ENCODE peak calls at places on chromosomes 11 and 22, in nine cellular contexts. One of them, this sample, is unnamed. For H3K36me3, the result is how much of the 10 kb centered on the place peaks cover.

GRCh38 chr11:125423247-125423849 is 72.7 kb downstream of the FEZ1 start:
- DNase-seq in neural progenitor cell: no peak
- DNase-seq in HCT116: peak
- DNase-seq in uterus: no peak
- DNase-seq in IMR-90: no peak
- DNase-seq in ascending aorta: no peak
- DNase-seq in CD8-positive, alpha-beta T cell: no peak
- DNase-seq in sigmoid colon: no peak
- DNase-seq in fibroblast of lung: no peak
- DNase-seq in this sample: no peak

GRCh38 chr22:47056361-47056760 is 293.9 kb downstream of the TBC1D22A start:
- DNase-seq in neural progenitor cell: no peak
- DNase-seq in HCT116: no peak
- DNase-seq in uterus: no peak
- DNase-seq in IMR-90: no peak
- DNase-seq in ascending aorta: no peak
- DNase-seq in CD8-positive, alpha-beta T cell: no peak
- DNase-seq in sigmoid colon: peak
- DNase-seq in fibroblast of lung: no peak
- DNase-seq in this sample: no peak

GRCh38 chr22:20494978-20495860 is at the start of gene KLHL22:
- DNase-seq in neural progenitor cell: no peak
- DNase-seq in HCT116: no peak
- DNase-seq in uterus: peak
- DNase-seq in IMR-90: peak
- DNase-seq in ascending aorta: no peak
- DNase-seq in CD8-positive, alpha-beta T cell: no peak
- DNase-seq in sigmoid colon: peak
- DNase-seq in fibroblast of lung: peak
- DNase-seq in this sample: peak

GRCh38 chr11:1619449-1619848 is 2.5 kb downstream of the KRTAP5-4 start:
- DNase-seq in neural progenitor cell: no peak
- DNase-seq in HCT116: no peak
- DNase-seq in uterus: no peak
- DNase-seq in IMR-90: peak
- DNase-seq in ascending aorta: no peak
- DNase-seq in CD8-positive, alpha-beta T cell: no peak
- DNase-seq in sigmoid colon: peak
- DNase-seq in fibroblast of lung: no peak
- DNase-seq in this sample: no peak

GRCh38 chr11:33402066-33402465 is 144.9 kb downstream of the HIPK3 start:
- DNase-seq in neural progenitor cell: no peak
- DNase-seq in HCT116: no peak
- DNase-seq in uterus: no peak
- DNase-seq in IMR-90: no peak
- DNase-seq in ascending aorta: no peak
- DNase-seq in CD8-positive, alpha-beta T cell: no peak
- DNase-seq in sigmoid colon: no peak
- DNase-seq in fibroblast of lung: no peak
- DNase-seq in this sample: no peak

GRCh38 chr11:68632802-68633201 is 51.5 kb upstream of the GAL start:
- DNase-seq in neural progenitor cell: peak
- DNase-seq in HCT116: peak
- DNase-seq in uterus: no peak
- DNase-seq in IMR-90: peak
- DNase-seq in ascending aorta: no peak
- DNase-seq in CD8-positive, alpha-beta T cell: peak
- DNase-seq in sigmoid colon: no peak
- DNase-seq in fibroblast of lung: peak
- DNase-seq in this sample: peak

GRCh38 chr11:107549253-107549953 is 16.1 kb downstream of the ALKBH8 start:
- DNase-seq in neural progenitor cell: peak
- DNase-seq in HCT116: no peak
- DNase-seq in uterus: no peak
- DNase-seq in IMR-90: peak
- DNase-seq in ascending aorta: no peak
- DNase-seq in CD8-positive, alpha-beta T cell: no peak
- DNase-seq in sigmoid colon: no peak
- DNase-seq in fibroblast of lung: no peak
- DNase-seq in this sample: no peak

GRCh38 chr22:31490496-31490925 is 869 bp upstream of the EIF4ENIF1 start:
- DNase-seq in neural progenitor cell: peak
- DNase-seq in HCT116: peak
- DNase-seq in uterus: peak
- DNase-seq in IMR-90: peak
- DNase-seq in ascending aorta: peak
- DNase-seq in CD8-positive, alpha-beta T cell: peak
- DNase-seq in sigmoid colon: peak
- DNase-seq in fibroblast of lung: peak
- DNase-seq in this sample: peak

GRCh38 chr11:102722804-102723203 is 1.9 kb downstream of the MMP8 start:
- DNase-seq in neural progenitor cell: no peak
- DNase-seq in HCT116: no peak
- DNase-seq in uterus: no peak
- DNase-seq in IMR-90: no peak
- DNase-seq in ascending aorta: no peak
- DNase-seq in CD8-positive, alpha-beta T cell: no peak
- DNase-seq in sigmoid colon: no peak
- DNase-seq in fibroblast of lung: no peak
- DNase-seq in this sample: no peak

GRCh38 chr11:82003671-82004148 is 730.0 kb downstream of the FAM181B start:
- DNase-seq in neural progenitor cell: no peak
- DNase-seq in HCT116: no peak
- DNase-seq in uterus: no peak
- DNase-seq in IMR-90: no peak
- DNase-seq in ascending aorta: no peak
- DNase-seq in CD8-positive, alpha-beta T cell: no peak
- DNase-seq in sigmoid colon: no peak
- DNase-seq in fibroblast of lung: peak
- DNase-seq in this sample: no peak

GRCh38 chr22:30695351-30695762 is 683 bp downstream of the OSBP2 start:
- DNase-seq in neural progenitor cell: no peak
- DNase-seq in HCT116: no peak
- DNase-seq in uterus: peak
- DNase-seq in IMR-90: no peak
- DNase-seq in ascending aorta: no peak
- DNase-seq in CD8-positive, alpha-beta T cell: no peak
- DNase-seq in sigmoid colon: no peak
- DNase-seq in fibroblast of lung: no peak
- DNase-seq in this sample: peak

GRCh38 chr11:133545199-133545709 is 13.0 kb upstream of the OPCML start:
- DNase-seq in neural progenitor cell: no peak
- DNase-seq in HCT116: no peak
- DNase-seq in uterus: no peak
- DNase-seq in IMR-90: no peak
- DNase-seq in ascending aorta: no peak
- DNase-seq in CD8-positive, alpha-beta T cell: no peak
- DNase-seq in sigmoid colon: no peak
- DNase-seq in fibroblast of lung: no peak
- DNase-seq in this sample: no peak

GRCh38 chr11:63896071-63896470 is 20.9 kb downstream of the RCOR2 start:
- DNase-seq in neural progenitor cell: no peak
- DNase-seq in HCT116: no peak
- DNase-seq in uterus: no peak
- DNase-seq in IMR-90: no peak
- DNase-seq in ascending aorta: no peak
- DNase-seq in CD8-positive, alpha-beta T cell: no peak
- DNase-seq in sigmoid colon: no peak
- DNase-seq in fibroblast of lung: no peak
- DNase-seq in this sample: peak
- H3K36me3 ChIP-seq in neural progenitor cell: under half
- H3K36me3 ChIP-seq in HCT116: under half
- H3K36me3 ChIP-seq in uterus: under half
- H3K36me3 ChIP-seq in IMR-90: under half
- H3K36me3 ChIP-seq in ascending aorta: half or more
- H3K36me3 ChIP-seq in CD8-positive, alpha-beta T cell: half or more
- H3K36me3 ChIP-seq in sigmoid colon: half or more
- H3K36me3 ChIP-seq in fibroblast of lung: under half
- H3K36me3 ChIP-seq in this sample: under half

DNA sequence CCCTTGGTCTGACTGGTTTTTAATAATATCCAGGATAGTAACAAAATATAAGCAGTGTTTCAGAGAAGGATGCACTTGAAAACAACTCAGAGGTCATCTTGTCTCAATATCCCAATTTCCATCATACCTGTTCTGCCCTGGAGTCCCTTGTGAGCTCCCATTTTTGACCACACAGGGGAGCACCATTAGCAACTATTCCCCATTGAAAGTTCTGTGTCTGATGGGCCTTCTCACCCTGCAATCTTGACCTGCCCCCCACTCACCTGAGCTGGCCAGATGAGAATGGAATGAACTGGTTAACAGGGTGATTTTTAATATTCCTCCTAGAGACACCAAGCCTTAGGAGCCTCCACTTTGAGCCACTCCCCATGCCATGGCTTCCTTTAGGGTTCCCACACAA is 3.8 kb upstream of the CAPN5 start:
- DNase-seq in neural progenitor cell: no peak
- DNase-seq in HCT116: no peak
- DNase-seq in uterus: no peak
- DNase-seq in IMR-90: no peak
- DNase-seq in ascending aorta: no peak
- DNase-seq in CD8-positive, alpha-beta T cell: no peak
- DNase-seq in sigmoid colon: no peak
- DNase-seq in fibroblast of lung: no peak
- DNase-seq in this sample: no peak
- TF ChIP-seq CTCF in neural progenitor cell: peak
- TF ChIP-seq CTCF in HCT116: peak
- TF ChIP-seq CTCF in uterus: no peak
- TF ChIP-seq CTCF in IMR-90: no peak
- TF ChIP-seq CTCF in ascending aorta: no peak
- TF ChIP-seq CTCF in CD8-positive, alpha-beta T cell: no peak
- TF ChIP-seq CTCF in sigmoid colon: no peak
- TF ChIP-seq CTCF in fibroblast of lung: peak
- TF ChIP-seq CTCF in this sample: no peak

GRCh38 chr22:39962071-39962470 is 1.9 kb downstream of the TMA7B start:
- DNase-seq in neural progenitor cell: no peak
- DNase-seq in HCT116: no peak
- DNase-seq in uterus: no peak
- DNase-seq in IMR-90: no peak
- DNase-seq in ascending aorta: no peak
- DNase-seq in CD8-positive, alpha-beta T cell: no peak
- DNase-seq in sigmoid colon: no peak
- DNase-seq in fibroblast of lung: peak
- DNase-seq in this sample: no peak
- H3K36me3 ChIP-seq in neural progenitor cell: under half
- H3K36me3 ChIP-seq in HCT116: under half
- H3K36me3 ChIP-seq in uterus: under half
- H3K36me3 ChIP-seq in IMR-90: under half
- H3K36me3 ChIP-seq in ascending aorta: under half
- H3K36me3 ChIP-seq in CD8-positive, alpha-beta T cell: half or more
- H3K36me3 ChIP-seq in sigmoid colon: under half
- H3K36me3 ChIP-seq in fibroblast of lung: under half
- H3K36me3 ChIP-seq in this sample: under half

GRCh38 chr11:6666302-6667183 is 10.9 kb upstream of the DCHS1 start:
- DNase-seq in neural progenitor cell: no peak
- DNase-seq in HCT116: no peak
- DNase-seq in uterus: no peak
- DNase-seq in IMR-90: no peak
- DNase-seq in ascending aorta: no peak
- DNase-seq in CD8-positive, alpha-beta T cell: no peak
- DNase-seq in sigmoid colon: no peak
- DNase-seq in fibroblast of lung: no peak
- DNase-seq in this sample: no peak
- TF ChIP-seq CTCF in neural progenitor cell: no peak
- TF ChIP-seq CTCF in HCT116: no peak
- TF ChIP-seq CTCF in uterus: no peak
- TF ChIP-seq CTCF in IMR-90: no peak
- TF ChIP-seq CTCF in ascending aorta: no peak
- TF ChIP-seq CTCF in CD8-positive, alpha-beta T cell: no peak
- TF ChIP-seq CTCF in sigmoid colon: no peak
- TF ChIP-seq CTCF in fibroblast of lung: no peak
- TF ChIP-seq CTCF in this sample: no peak

DNA sequence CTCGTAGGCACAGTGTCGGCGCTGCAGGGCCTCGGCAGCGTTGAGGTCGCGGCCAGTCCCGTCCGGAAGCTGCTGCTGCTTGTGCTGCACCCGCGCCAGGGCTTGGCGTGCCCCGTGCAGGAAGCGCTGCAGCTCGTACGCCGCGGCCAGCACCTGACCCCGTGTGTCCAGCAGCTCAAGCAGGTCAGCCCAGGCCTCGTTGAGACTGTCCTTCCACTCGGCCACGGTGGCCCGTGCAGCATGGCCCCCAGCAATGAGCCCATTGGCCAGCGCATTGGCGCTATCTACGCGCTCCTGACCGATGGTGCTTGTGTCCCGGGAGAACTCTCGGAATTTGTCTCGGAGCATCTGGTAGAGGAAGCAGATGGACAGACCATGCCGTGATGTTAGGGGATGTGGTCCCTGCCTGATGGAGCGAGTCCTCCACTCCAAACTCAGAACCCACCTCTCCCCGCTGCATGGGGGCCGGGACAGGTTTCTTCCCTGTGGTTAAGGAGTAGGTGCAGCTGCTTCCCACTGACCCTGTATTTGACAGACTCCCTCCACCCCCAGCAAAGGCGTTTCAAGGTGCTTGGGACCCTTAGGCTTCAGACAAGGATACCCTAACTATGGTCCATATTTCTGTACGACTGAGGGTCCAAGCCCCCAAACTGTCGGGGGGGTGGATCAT is 13.8 kb upstream of the RBM4B start:
- DNase-seq in neural progenitor cell: no peak
- DNase-seq in HCT116: no peak
- DNase-seq in uterus: no peak
- DNase-seq in IMR-90: no peak
- DNase-seq in ascending aorta: no peak
- DNase-seq in CD8-positive, alpha-beta T cell: no peak
- DNase-seq in sigmoid colon: no peak
- DNase-seq in fibroblast of lung: no peak
- DNase-seq in this sample: no peak
- H3K36me3 ChIP-seq in neural progenitor cell: under half
- H3K36me3 ChIP-seq in HCT116: under half
- H3K36me3 ChIP-seq in uterus: under half
- H3K36me3 ChIP-seq in IMR-90: under half
- H3K36me3 ChIP-seq in ascending aorta: under half
- H3K36me3 ChIP-seq in CD8-positive, alpha-beta T cell: under half
- H3K36me3 ChIP-seq in sigmoid colon: under half
- H3K36me3 ChIP-seq in fibroblast of lung: under half
- H3K36me3 ChIP-seq in this sample: under half

This sample was measured in thyroid gland.